ENCODE peak calls at places on chromosome 16, in eight cellular contexts. One of them, this sample, is unnamed.
A peak's percentile ranks its signal among the peaks of the same experiment; 100 is the strongest.

GRCh38 chr16:73289232-73289631 is 241.3 kb upstream of the ZFHX3 start:
- DNase-seq in AG04450: no peak
- DNase-seq in heart right ventricle: no peak
- DNase-seq in A549: no peak
- DNase-seq in gastrocnemius medialis: no peak
- DNase-seq in adrenal gland: no peak
- DNase-seq in PC-3: no peak
- DNase-seq in fibroblast of lung: no peak
- DNase-seq in this sample: no peak

GRCh38 chr16:12184419-12184831 is 207.9 kb downstream of the SNX29 start:
- DNase-seq in AG04450: no peak
- DNase-seq in heart right ventricle: no peak
- DNase-seq in A549: no peak
- DNase-seq in gastrocnemius medialis: no peak
- DNase-seq in adrenal gland: no peak
- DNase-seq in PC-3: no peak
- DNase-seq in fibroblast of lung: no peak
- DNase-seq in this sample: no peak

GRCh38 chr16:68564367-68564985 is 25.4 kb downstream of the ZFP90 start:
- DNase-seq in AG04450: no peak
- DNase-seq in heart right ventricle: no peak
- DNase-seq in A549: peak; percentile 35
- DNase-seq in gastrocnemius medialis: no peak
- DNase-seq in adrenal gland: no peak
- DNase-seq in PC-3: no peak
- DNase-seq in fibroblast of lung: peak; percentile 32
- DNase-seq in this sample: no peak

GRCh38 chr16:78742501-78743283 is 643.2 kb downstream of the WWOX start:
- DNase-seq in AG04450: no peak
- DNase-seq in heart right ventricle: no peak
- DNase-seq in A549: no peak
- DNase-seq in gastrocnemius medialis: no peak
- DNase-seq in adrenal gland: peak; percentile 54
- DNase-seq in PC-3: no peak
- DNase-seq in fibroblast of lung: peak; percentile 10
- DNase-seq in this sample: no peak

GRCh38 chr16:89007371-89008249 is 30.6 kb upstream of the CBFA2T3 start:
- DNase-seq in AG04450: no peak
- DNase-seq in heart right ventricle: no peak
- DNase-seq in A549: no peak
- DNase-seq in gastrocnemius medialis: no peak
- DNase-seq in adrenal gland: no peak
- DNase-seq in PC-3: no peak
- DNase-seq in fibroblast of lung: no peak
- DNase-seq in this sample: no peak

GRCh38 chr16:29986231-29986630 is 9.2 kb downstream of the HIRIP3 start:
- DNase-seq in AG04450: no peak
- DNase-seq in heart right ventricle: no peak
- DNase-seq in A549: no peak
- DNase-seq in gastrocnemius medialis: no peak
- DNase-seq in adrenal gland: no peak
- DNase-seq in PC-3: no peak
- DNase-seq in fibroblast of lung: no peak
- DNase-seq in this sample: no peak

GRCh38 chr16:24972608-24973220 is 42.5 kb downstream of the ARHGAP17 start:
- DNase-seq in AG04450: no peak
- DNase-seq in heart right ventricle: no peak
- DNase-seq in A549: no peak
- DNase-seq in gastrocnemius medialis: no peak
- DNase-seq in adrenal gland: no peak
- DNase-seq in PC-3: no peak
- DNase-seq in fibroblast of lung: no peak
- DNase-seq in this sample: no peak

GRCh38 chr16:4180511-4180910 is 61.4 kb downstream of the SRL start:
- DNase-seq in AG04450: no peak
- DNase-seq in heart right ventricle: no peak
- DNase-seq in A549: no peak
- DNase-seq in gastrocnemius medialis: no peak
- DNase-seq in adrenal gland: no peak
- DNase-seq in PC-3: no peak
- DNase-seq in fibroblast of lung: no peak
- DNase-seq in this sample: no peak

GRCh38 chr16:6382787-6383515 is 949.7 kb upstream of the RBFOX1 start:
- DNase-seq in AG04450: no peak
- DNase-seq in heart right ventricle: no peak
- DNase-seq in A549: no peak
- DNase-seq in gastrocnemius medialis: no peak
- DNase-seq in adrenal gland: no peak
- DNase-seq in PC-3: no peak
- DNase-seq in fibroblast of lung: no peak
- DNase-seq in this sample: no peak

GRCh38 chr16:68539704-68540370 is 746 bp downstream of the ZFP90 start:
- DNase-seq in AG04450: no peak
- DNase-seq in heart right ventricle: no peak
- DNase-seq in A549: peak; percentile 16
- DNase-seq in gastrocnemius medialis: no peak
- DNase-seq in adrenal gland: no peak
- DNase-seq in PC-3: no peak
- DNase-seq in fibroblast of lung: peak; percentile 18
- DNase-seq in this sample: no peak

DNA sequence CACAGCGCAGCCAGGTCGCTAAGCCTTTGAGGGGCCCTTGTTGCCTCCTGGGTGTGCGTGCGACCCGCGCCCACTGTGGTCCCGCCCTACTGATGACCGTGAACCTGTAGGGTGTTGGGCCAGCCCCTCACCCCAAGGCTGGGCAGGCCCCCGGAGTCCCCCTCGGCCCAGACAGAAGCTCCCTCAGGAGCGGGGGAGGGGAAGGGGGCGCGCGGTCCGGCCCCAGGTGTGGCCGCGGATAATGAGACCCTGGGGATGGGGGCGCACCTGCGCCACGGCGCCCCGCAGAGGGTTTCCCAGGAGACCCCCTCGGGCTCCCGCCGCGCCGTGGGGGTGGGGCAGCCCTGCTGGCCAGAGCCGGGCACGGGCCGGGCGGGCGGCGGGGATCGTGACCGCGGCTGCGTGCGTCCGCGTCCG is 378 bp upstream of the ARHGDIG start:
- DNase-seq in AG04450: no peak
- DNase-seq in heart right ventricle: no peak
- DNase-seq in A549: no peak
- DNase-seq in gastrocnemius medialis: no peak
- DNase-seq in adrenal gland: no peak
- DNase-seq in PC-3: no peak
- DNase-seq in fibroblast of lung: no peak
- DNase-seq in this sample: no peak
- TF ChIP-seq CTCF in AG04450: no peak
- TF ChIP-seq CTCF in heart right ventricle: no peak
- TF ChIP-seq CTCF in A549: no peak
- TF ChIP-seq CTCF in gastrocnemius medialis: no peak
- TF ChIP-seq CTCF in adrenal gland: no peak
- TF ChIP-seq CTCF in PC-3: no peak
- TF ChIP-seq CTCF in fibroblast of lung: no peak
- TF ChIP-seq CTCF in this sample: no peak

GRCh38 chr16:87840462-87840978 is 28.8 kb downstream of the SLC7A5 start:
- DNase-seq in AG04450: no peak
- DNase-seq in heart right ventricle: no peak
- DNase-seq in A549: no peak
- DNase-seq in gastrocnemius medialis: no peak
- DNase-seq in adrenal gland: no peak
- DNase-seq in PC-3: no peak
- DNase-seq in fibroblast of lung: no peak
- DNase-seq in this sample: no peak

GRCh38 chr16:87841608-87842208 is 27.6 kb downstream of the SLC7A5 start:
- DNase-seq in AG04450: no peak
- DNase-seq in heart right ventricle: no peak
- DNase-seq in A549: no peak
- DNase-seq in gastrocnemius medialis: no peak
- DNase-seq in adrenal gland: no peak
- DNase-seq in PC-3: no peak
- DNase-seq in fibroblast of lung: no peak
- DNase-seq in this sample: no peak

GRCh38 chr16:87838643-87839541 is 30.4 kb downstream of the SLC7A5 start:
- DNase-seq in AG04450: no peak
- DNase-seq in heart right ventricle: no peak
- DNase-seq in A549: no peak
- DNase-seq in gastrocnemius medialis: no peak
- DNase-seq in adrenal gland: no peak
- DNase-seq in PC-3: no peak
- DNase-seq in fibroblast of lung: no peak
- DNase-seq in this sample: no peak

GRCh38 chr16:87837627-87838289 is 31.5 kb downstream of the SLC7A5 start:
- DNase-seq in AG04450: no peak
- DNase-seq in heart right ventricle: no peak
- DNase-seq in A549: no peak
- DNase-seq in gastrocnemius medialis: no peak
- DNase-seq in adrenal gland: no peak
- DNase-seq in PC-3: no peak
- DNase-seq in fibroblast of lung: no peak
- DNase-seq in this sample: no peak

DNA sequence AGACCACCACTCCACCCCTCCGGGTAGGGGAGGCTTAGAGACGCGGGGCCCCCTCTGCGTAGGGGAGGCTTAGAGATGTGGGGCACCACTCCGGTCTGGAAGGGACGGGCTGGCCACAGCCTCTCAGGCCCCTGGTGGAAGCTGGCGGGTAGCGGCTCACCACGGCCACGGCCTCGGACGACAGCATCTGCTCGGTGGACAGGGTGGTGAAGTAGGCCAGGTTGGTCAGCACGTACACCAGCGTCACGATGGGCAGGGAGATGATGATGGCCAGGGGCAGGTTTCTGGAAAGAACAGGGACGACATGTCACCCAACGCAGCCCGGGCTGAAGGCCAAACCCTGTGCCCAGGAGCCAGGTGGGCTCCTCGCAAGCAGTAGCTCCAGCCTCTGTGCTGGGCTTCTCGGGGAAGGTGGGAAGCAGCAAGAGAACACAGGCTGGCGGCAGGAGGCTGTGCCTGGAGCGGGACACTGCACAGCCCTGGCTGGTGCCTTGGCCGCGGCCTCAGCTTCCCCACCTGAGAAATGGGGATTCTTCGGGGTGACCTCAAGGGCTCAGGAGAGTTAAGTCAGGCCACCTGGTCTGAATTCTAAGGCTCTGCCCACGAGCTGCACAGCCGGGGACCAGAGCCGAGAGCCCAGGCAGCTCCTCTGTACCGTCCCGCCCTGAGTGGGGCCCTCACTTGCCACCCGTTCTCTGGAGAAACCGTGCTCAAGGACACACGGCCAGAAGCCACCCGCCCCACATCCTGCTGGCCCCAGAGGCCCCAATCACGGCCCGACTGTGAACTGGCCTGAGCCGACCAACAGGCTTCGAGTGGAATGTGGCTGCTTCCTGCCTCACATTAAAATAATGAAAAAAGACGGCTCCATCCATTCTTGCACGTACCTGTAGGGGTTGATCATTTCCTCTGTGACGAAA is 29.5 kb downstream of the SLC7A5 start:
- DNase-seq in AG04450: no peak
- DNase-seq in heart right ventricle: no peak
- DNase-seq in A549: no peak
- DNase-seq in gastrocnemius medialis: no peak
- DNase-seq in adrenal gland: no peak
- DNase-seq in PC-3: no peak
- DNase-seq in fibroblast of lung: no peak
- DNase-seq in this sample: no peak
- H3K27ac ChIP-seq in AG04450: no peak overlapping the region
- H3K27ac ChIP-seq in heart right ventricle: no peak overlapping the region
- H3K27ac ChIP-seq in A549: peak overlapping the region; percentile 99
- H3K27ac ChIP-seq in gastrocnemius medialis: no peak overlapping the region
- H3K27ac ChIP-seq in adrenal gland: no peak overlapping the region
- H3K27ac ChIP-seq in PC-3: no peak overlapping the region
- H3K27ac ChIP-seq in fibroblast of lung: no peak overlapping the region
- H3K27ac ChIP-seq in this sample: no peak overlapping the region

GRCh38 chr16:18829221-18829620 is 27.9 kb upstream of the ARL6IP1 start:
- DNase-seq in AG04450: no peak
- DNase-seq in heart right ventricle: no peak
- DNase-seq in A549: no peak
- DNase-seq in gastrocnemius medialis: no peak
- DNase-seq in adrenal gland: no peak
- DNase-seq in PC-3: no peak
- DNase-seq in fibroblast of lung: no peak
- DNase-seq in this sample: no peak
- H3K9me3 ChIP-seq in AG04450: no peaks in the 10 kb centered on the region
- H3K9me3 ChIP-seq in heart right ventricle: no peaks in the 10 kb centered on the region
- H3K9me3 ChIP-seq in A549: no peaks in the 10 kb centered on the region
- H3K9me3 ChIP-seq in gastrocnemius medialis: no peaks in the 10 kb centered on the region
- H3K9me3 ChIP-seq in adrenal gland: no peaks in the 10 kb centered on the region
- H3K9me3 ChIP-seq in PC-3: no peaks in the 10 kb centered on the region
- H3K9me3 ChIP-seq in fibroblast of lung: no peaks in the 10 kb centered on the region
- H3K9me3 ChIP-seq in this sample: no peaks in the 10 kb centered on the region

GRCh38 chr16:1782408-1783247 is at the start of the genes NUBP2 and SPSB3:
- DNase-seq in AG04450: peak; percentile 100
- DNase-seq in heart right ventricle: peak; percentile 100
- DNase-seq in A549: peak; percentile 100
- DNase-seq in gastrocnemius medialis: peak; percentile 100
- DNase-seq in adrenal gland: peak; percentile 100
- DNase-seq in PC-3: peak; percentile 98
- DNase-seq in fibroblast of lung: peak; percentile 100
- DNase-seq in this sample: peak; percentile 100
- TF ChIP-seq CTCF in AG04450: no peak
- TF ChIP-seq CTCF in heart right ventricle: no peak
- TF ChIP-seq CTCF in A549: no peak
- TF ChIP-seq CTCF in gastrocnemius medialis: no peak
- TF ChIP-seq CTCF in adrenal gland: no peak
- TF ChIP-seq CTCF in PC-3: no peak
- TF ChIP-seq CTCF in fibroblast of lung: no peak
- TF ChIP-seq CTCF in this sample: no peak

DNA sequence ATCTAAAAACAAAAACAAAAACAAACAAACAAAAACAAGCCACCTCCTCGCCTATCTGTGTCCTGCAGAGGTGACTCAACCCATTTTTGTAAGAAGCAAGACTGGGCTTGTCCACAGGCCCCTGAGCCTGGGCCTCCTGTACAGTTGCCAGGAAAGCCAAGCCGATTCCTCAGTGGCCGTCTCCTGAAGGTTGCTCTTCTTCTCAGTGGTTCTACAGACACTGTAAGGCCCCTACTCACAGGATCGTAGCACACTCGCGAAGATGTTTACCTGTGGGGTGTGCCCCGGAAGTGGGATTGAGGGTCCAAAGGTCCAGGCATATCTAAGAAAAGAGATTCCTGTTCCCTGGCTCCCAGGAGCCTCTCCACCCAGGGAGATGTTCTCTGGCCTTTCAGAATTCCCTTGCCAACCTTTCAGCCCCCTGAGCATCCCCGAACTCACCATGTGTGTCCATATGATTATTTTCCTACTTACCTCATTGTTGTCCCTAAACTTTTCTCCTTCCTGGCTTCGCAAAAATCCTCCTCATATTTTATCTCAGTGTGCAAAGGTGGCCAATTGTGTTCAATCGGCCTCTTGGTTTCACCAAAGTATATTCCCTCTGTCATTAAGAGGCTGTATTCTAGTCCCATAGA is 7.5 kb upstream of the CES3 start:
- DNase-seq in AG04450: no peak
- DNase-seq in heart right ventricle: no peak
- DNase-seq in A549: no peak
- DNase-seq in gastrocnemius medialis: no peak
- DNase-seq in adrenal gland: no peak
- DNase-seq in PC-3: no peak
- DNase-seq in fibroblast of lung: no peak
- DNase-seq in this sample: no peak
- H3K27ac ChIP-seq in AG04450: no peak overlapping the region
- H3K27ac ChIP-seq in heart right ventricle: no peak overlapping the region
- H3K27ac ChIP-seq in A549: peak overlapping the region; percentile 26
- H3K27ac ChIP-seq in gastrocnemius medialis: peak overlapping the region; percentile 97
- H3K27ac ChIP-seq in adrenal gland: no peak overlapping the region
- H3K27ac ChIP-seq in PC-3: no peak overlapping the region
- H3K27ac ChIP-seq in fibroblast of lung: no peak overlapping the region
- H3K27ac ChIP-seq in this sample: peak overlapping the region; percentile 74

This sample was measured in WERI-Rb-1.